ENCODE peak calls at places on chromosomes 2 and 18, in six cellular contexts. F is mammary epithelial cell, R is tibial artery, O is left ventricle myocardium inferior, Y is GM20000, Q is A549. K is an unnamed sample.

GRCh38 chr18:59189746-59190145 is 30.2 kb upstream of the GRP start:
- DNase-seq in F (no peak), R (no peak), O (no peak), Y (no peak), Q (no peak), K (no peak)

GRCh38 chr2:171563301-171563700 is 41.0 kb downstream of the CYBRD1 start:
- DNase-seq in F (no peak), R (no peak), O (no peak), Y (no peak), Q (no peak), K (no peak)

GRCh38 chr2:190869721-190870120 is 10.9 kb upstream of the GLS start:
- DNase-seq in F (no peak), R (no peak), O (no peak), Y (no peak), Q (no peak), K (no peak)

GRCh38 chr2:46065152-46065551 is 232.1 kb upstream of the EPAS1 start:
- DNase-seq in F (no peak), R (no peak), O (no peak), Y (no peak), Q (no peak), K (no peak)

GRCh38 chr2:179741317-179741716 is 120.1 kb downstream of the ZNF385B start:
- DNase-seq in F (no peak), R (no peak), O (no peak), Y (no peak), Q (no peak), K (no peak)

GRCh38 chr2:47676236-47676635 is 106.7 kb upstream of the MSH6 start:
- DNase-seq in F (no peak), R (no peak), O (no peak), Y (no peak), Q (no peak), K (no peak)

GRCh38 chr2:209917154-209917771 is 85.2 kb upstream of the RPE start:
- DNase-seq in F (no peak), R (no peak), O (no peak), Y (no peak), Q (no peak), K (no peak)

GRCh38 chr2:197327776-197328169 is 17.2 kb upstream of the ANKRD44 start:
- DNase-seq in F (no peak), R (no peak), O (no peak), Y (no peak), Q (no peak), K (no peak)

GRCh38 chr2:19559596-19560240 is 201.3 kb upstream of the OSR1 start:
- DNase-seq in F (no peak), R (no peak), O (no peak), Y (no peak), Q (no peak), K (no peak)

GRCh38 chr18:3463052-3463451 is 13.1 kb downstream of the TGIF1 start:
- DNase-seq in F (no peak), R (no peak), O (no peak), Y (no peak), Q (no peak), K (no peak)

GRCh38 chr2:103402944-103403343 is 641.1 kb downstream of the TMEM182 start:
- DNase-seq in F (no peak), R (no peak), O (no peak), Y (no peak), Q (no peak), K (no peak)

DNA sequence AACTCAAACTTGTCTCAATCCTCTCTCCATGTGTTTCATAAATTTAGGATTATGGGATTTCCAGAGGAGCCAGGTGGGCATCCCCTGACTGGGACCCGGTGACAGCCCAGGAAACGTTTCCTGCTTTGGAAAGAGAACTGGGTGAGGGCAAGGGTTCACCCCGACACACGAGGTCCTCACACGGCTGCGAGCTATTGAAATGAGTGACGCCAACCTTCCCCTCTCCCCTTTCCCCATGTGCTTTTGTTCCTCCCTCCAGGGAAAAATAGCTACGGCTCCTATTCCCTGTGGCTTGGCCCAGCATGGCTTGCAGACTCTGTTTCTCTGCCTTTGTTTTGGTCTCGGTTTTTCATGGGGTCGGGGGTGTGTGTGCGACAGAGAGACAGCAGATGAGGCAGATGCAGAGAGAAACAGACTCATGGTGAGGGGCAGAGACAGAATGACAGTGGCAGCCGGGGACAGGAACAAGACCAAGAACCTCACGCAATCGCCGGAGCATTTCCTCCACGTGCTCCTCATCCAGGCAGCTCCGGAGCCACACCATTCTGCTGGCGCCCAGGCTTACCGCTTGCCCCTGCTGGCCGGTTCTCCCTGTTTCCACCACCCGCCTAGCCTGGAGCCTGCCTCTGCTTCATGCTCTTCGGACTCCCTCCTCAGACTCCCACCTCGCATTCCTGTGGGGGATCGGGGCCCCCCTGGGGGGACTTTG is 238.5 kb downstream of the DYSF start:
- DNase-seq in F (no peak), R (peak), O (no peak), Y (no peak), Q (no peak), K (no peak)
- TF ChIP-seq CTCF in F (no peak), R (no peak), O (no peak), Y (no peak), Q (no peak), K (no peak)

GRCh38 chr2:98311771-98312545 is 34.3 kb upstream of the CNGA3 start:
- DNase-seq in F (no peak), R (no peak), O (no peak), Y (no peak), Q (no peak), K (no peak)
- TF ChIP-seq CTCF in F (peak), R (no peak), O (no peak), Y (no peak), Q (no peak), K (no peak)

GRCh38 chr18:45666520-45666919 is 51.2 kb downstream of the SLC14A2 start:
- DNase-seq in F (no peak), R (no peak), O (no peak), Y (peak), Q (no peak), K (no peak)
- TF ChIP-seq CTCF in F (no peak), R (no peak), O (no peak), Y (no peak), Q (no peak), K (no peak)

GRCh38 chr2:145483854-145484253 is 963.9 kb upstream of the ZEB2 start:
- DNase-seq in F (no peak), R (no peak), O (no peak), Y (no peak), Q (no peak), K (no peak)

GRCh38 chr2:145488571-145488970 is 968.7 kb upstream of the ZEB2 start:
- DNase-seq in F (no peak), R (no peak), O (no peak), Y (no peak), Q (no peak), K (no peak)

GRCh38 chr2:145481334-145481922 is 961.5 kb upstream of the ZEB2 start:
- DNase-seq in F (no peak), R (no peak), O (no peak), Y (no peak), Q (no peak), K (no peak)

DNA sequence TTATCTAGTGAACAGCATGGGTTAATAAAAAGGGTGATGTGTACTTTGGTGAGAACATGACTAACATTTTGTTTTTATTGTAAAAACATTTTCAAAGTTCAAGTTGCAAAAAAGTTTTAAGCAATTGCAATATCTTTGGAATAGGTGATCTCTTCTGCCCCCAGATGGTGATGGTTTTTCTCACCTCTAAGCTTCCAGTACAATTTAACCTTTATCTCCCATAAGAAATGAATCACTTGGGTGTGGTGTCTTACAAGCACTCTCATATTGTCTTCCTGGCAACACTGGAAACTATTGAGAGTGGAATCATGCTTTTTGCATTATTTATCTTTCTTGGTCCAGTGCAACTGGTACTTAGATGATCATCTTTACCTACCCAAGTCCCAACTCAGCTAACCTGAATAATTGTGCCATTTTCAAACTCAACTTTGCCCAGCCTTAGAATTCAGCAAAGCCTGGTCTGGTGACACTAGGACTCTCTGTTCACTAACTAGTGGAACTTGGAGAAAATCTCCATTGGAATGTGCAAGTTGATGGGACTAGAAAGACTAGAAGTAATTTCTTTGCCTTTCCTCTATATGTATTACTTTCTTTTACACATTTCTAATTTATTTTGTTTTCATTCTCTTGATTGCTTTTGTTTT is 964.6 kb upstream of the ZEB2 start:
- DNase-seq in F (peak), R (no peak), O (no peak), Y (peak), Q (peak), K (no peak)
- TF ChIP-seq CTCF in F (peak), R (peak), O (peak), Y (no peak), Q (peak), K (no peak)

GRCh38 chr2:43288417-43289305 is 62.3 kb upstream of the ZFP36L2 start:
- DNase-seq in F (no peak), R (no peak), O (no peak), Y (no peak), Q (no peak), K (no peak)
- TF ChIP-seq CTCF in F (no peak), R (no peak), O (no peak), Y (no peak), Q (no peak), K (no peak)

DNA sequence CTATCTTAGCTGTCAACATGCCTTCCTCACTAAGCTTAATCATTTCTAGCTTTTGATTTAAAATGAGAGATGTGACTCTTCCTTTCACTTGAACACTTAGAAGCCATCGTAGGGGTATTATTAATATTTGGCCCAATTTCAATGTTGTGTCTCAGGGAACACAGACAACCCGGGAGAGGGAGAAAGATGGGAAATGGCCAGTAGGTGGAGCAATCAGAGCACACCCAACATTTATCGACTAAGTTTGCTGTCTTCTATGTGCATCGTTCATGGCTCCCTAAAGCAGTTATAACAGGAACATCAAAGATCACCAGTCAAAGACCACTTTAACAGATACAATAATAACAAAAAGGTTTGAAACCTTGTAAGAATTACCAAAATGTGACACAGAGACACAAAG is 110.2 kb downstream of the OLA1 start:
- DNase-seq in F (no peak), R (no peak), O (no peak), Y (no peak), Q (peak), K (no peak)
- TF ChIP-seq CTCF in F (peak), R (no peak), O (peak), Y (no peak), Q (peak), K (peak)

GRCh38 chr2:172977330-172978052 is 98.2 kb upstream of the MAP3K20 start:
- DNase-seq in F (no peak), R (no peak), O (no peak), Y (no peak), Q (peak), K (no peak)
- TF ChIP-seq CTCF in F (no peak), R (no peak), O (peak), Y (no peak), Q (peak), K (no peak)

GRCh38 chr2:4763009-4763408 is 929.2 kb upstream of the SOX11 start:
- DNase-seq in F (no peak), R (no peak), O (no peak), Y (no peak), Q (no peak), K (no peak)
- TF ChIP-seq CTCF in F (no peak), R (no peak), O (peak), Y (no peak), Q (no peak), K (no peak)